ENCODE peak calls at places on chromosomes 11 and 22, in ten cellular contexts. V, G, M, R, K, P, E, A, X and S are unnamed samples.

GRCh38 chr22:30459206-30460052 is 12.4 kb downstream of the SEC14L3 start:
- DNase-seq in P (no peak), E (no peak), M (peak), G (no peak), A (no peak), K (no peak), V (peak), R (peak), X (no peak), S (no peak)

GRCh38 chr11:1916986-1917522 is 2.4 kb upstream of the TNNT3 start:
- DNase-seq in G (no peak), E (no peak), A (no peak), K (no peak), V (peak), X (no peak), P (no peak), M (no peak), R (no peak), S (no peak)

GRCh38 chr11:10487002-10487647 is 32.1 kb downstream of the AMPD3 start:
- DNase-seq in P (no peak), K (no peak), R (no peak), V (no peak), X (no peak), G (no peak), E (no peak), A (no peak), M (no peak), S (no peak)

GRCh38 chr11:47587733-47588326 is 1.4 kb downstream of the FAM180B start:
- DNase-seq in E (peak), K (no peak), V (no peak), P (no peak), X (no peak), M (no peak), R (peak), G (no peak), A (no peak), S (no peak)

GRCh38 chr11:115103921-115104320 is 400.3 kb downstream of the CADM1 start:
- DNase-seq in G (no peak), A (no peak), X (no peak), K (no peak), R (no peak), M (no peak), P (no peak), E (no peak), V (no peak), S (no peak)

GRCh38 chr22:36833073-36833472 is 16.2 kb upstream of the PVALB start:
- DNase-seq in A (no peak), R (no peak), V (no peak), G (no peak), K (no peak), P (no peak), E (no peak), X (no peak), M (peak), S (no peak)

GRCh38 chr11:27913650-27914049 is 194.3 kb downstream of the KIF18A start:
- DNase-seq in V (no peak), A (peak), E (no peak), M (no peak), K (no peak), G (no peak), P (no peak), R (peak), X (no peak), S (no peak)

GRCh38 chr11:129117595-129118350 is 74.4 kb downstream of the ARHGAP32 start:
- DNase-seq in E (no peak), P (peak), X (peak), A (peak), V (peak), K (peak), G (no peak), M (peak), R (peak), S (peak)

GRCh38 chr11:72244317-72245231 is 598 bp upstream of the PHOX2A start:
- DNase-seq in M (no peak), G (no peak), E (no peak), A (no peak), X (no peak), K (no peak), R (no peak), P (no peak), V (no peak), S (no peak)

GRCh38 chr11:2521681-2522630 is 77.1 kb downstream of the KCNQ1 start:
- DNase-seq in M (no peak), G (no peak), P (no peak), A (no peak), R (no peak), K (no peak), E (peak), X (no peak), V (no peak), S (no peak)

GRCh38 chr22:22156348-22156715 is 88.3 kb upstream of the VPREB1 start:
- DNase-seq in E (no peak), P (no peak), K (no peak), V (no peak), A (no peak), X (no peak), G (no peak), R (no peak), M (no peak), S (no peak)

GRCh38 chr11:76240143-76240505 is 33.8 kb upstream of the WNT11 start:
- DNase-seq in K (no peak), M (no peak), P (no peak), V (no peak), R (no peak), G (no peak), X (no peak), A (no peak), E (no peak), S (no peak)

GRCh38 chr11:109798521-109798920 is 294.7 kb upstream of the ZC3H12C start:
- DNase-seq in R (peak), M (no peak), E (no peak), K (no peak), G (no peak), X (no peak), V (no peak), A (peak), P (no peak), S (no peak)